ENCODE peak calls at places on chromosomes 1 and 21, in nine cellular contexts. Z is lower lobe of right lung, B is GM23338, I is kidney epithelial cell, H is GM12865, O is mucosa of descending colon, Y is OCI-LY7, G is HCT116, C is A549. D is an unnamed sample.

GRCh38 chr1:63888984-63889383 is 115.2 kb downstream of the ROR1 start:
- DNase-seq in H (no peak), Z (no peak), B (no peak), C (no peak), G (no peak), Y (no peak), O (no peak), I (no peak), D (no peak)

GRCh38 chr1:36204347-36204909 is 19.8 kb upstream of the THRAP3 start:
- DNase-seq in H (no peak), Y (no peak), B (no peak), Z (no peak), O (no peak), G (no peak), I (no peak), C (no peak), D (no peak)

GRCh38 chr1:30901798-30902652 is 6.5 kb downstream of the SDC3 start:
- DNase-seq in Z (no peak), O (peak), I (no peak), G (no peak), C (no peak), Y (no peak), H (no peak), B (peak), D (no peak)

GRCh38 chr1:2136386-2136821 is 58.2 kb downstream of the FAAP20 start:
- DNase-seq in H (no peak), C (no peak), O (no peak), Z (peak), G (no peak), I (no peak), B (no peak), Y (no peak), D (no peak)

GRCh38 chr1:115454835-115455511 is 116.9 kb upstream of the NGF start:
- DNase-seq in O (no peak), Y (no peak), Z (peak), B (no peak), H (no peak), I (no peak), C (no peak), G (no peak), D (no peak)

GRCh38 chr1:9721606-9722377 is 70.3 kb downstream of the PIK3CD start:
- DNase-seq in G (no peak), O (no peak), Z (no peak), H (peak), C (peak), I (no peak), Y (peak), B (peak), D (no peak)

GRCh38 chr1:236058141-236058626 is 6.7 kb downstream of the NID1 start:
- DNase-seq in C (no peak), Y (no peak), Z (no peak), G (no peak), B (no peak), H (peak), O (no peak), I (no peak), D (no peak)

GRCh38 chr1:53893999-53894636 is at the start of gene DIO1:
- DNase-seq in Y (no peak), G (no peak), B (peak), Z (no peak), H (no peak), I (no peak), C (no peak), O (no peak), D (no peak)

GRCh38 chr1:160157174-160157573 is 5.8 kb downstream of the ATP1A4 start:
- DNase-seq in Z (no peak), Y (no peak), B (no peak), C (no peak), G (no peak), O (no peak), I (no peak), H (no peak), D (no peak)

GRCh38 chr1:31434101-31434871 is 21.3 kb downstream of the SERINC2 start:
- DNase-seq in O (no peak), Y (no peak), G (no peak), Z (no peak), C (no peak), H (no peak), B (peak), I (no peak), D (no peak)

GRCh38 chr1:156319664-156320063 is 18.4 kb downstream of the CCT3 start:
- DNase-seq in G (no peak), H (peak), Z (no peak), C (peak), B (peak), Y (peak), I (no peak), O (no peak), D (no peak)

GRCh38 chr1:193260056-193260750 is 73.8 kb upstream of the B3GALT2 start:
- DNase-seq in B (no peak), O (no peak), Y (no peak), H (no peak), G (no peak), I (no peak), Z (no peak), C (no peak), D (no peak)

GRCh38 chr1:2235300-2235998 is 7.3 kb downstream of the SKI start:
- DNase-seq in Z (no peak), O (no peak), I (no peak), C (no peak), Y (no peak), G (no peak), H (no peak), B (no peak), D (no peak)

GRCh38 chr1:40438391-40439015 is 11.8 kb upstream of the ZFP69B start:
- DNase-seq in H (peak), Y (peak), C (peak), O (no peak), B (peak), G (no peak), Z (no peak), I (no peak), D (no peak)

GRCh38 chr1:84361796-84362195 is 36.5 kb upstream of the DNASE2B start:
- DNase-seq in G (no peak), B (no peak), O (no peak), I (no peak), H (no peak), C (no peak), Y (no peak), Z (no peak), D (no peak)

GRCh38 chr1:199273837-199274379 is 635.1 kb downstream of the PTPRC start:
- DNase-seq in Y (no peak), B (no peak), H (peak), O (no peak), I (peak), G (no peak), Z (no peak), C (no peak), D (peak)

GRCh38 chr1:75492011-75492410 is 118.9 kb downstream of the SLC44A5 start:
- DNase-seq in Z (no peak), O (no peak), G (no peak), Y (no peak), H (no peak), B (no peak), I (no peak), C (no peak), D (no peak)

GRCh38 chr1:87170151-87170550 is 158.5 kb upstream of the LMO4 start:
- DNase-seq in G (no peak), I (no peak), B (no peak), Y (no peak), O (no peak), C (no peak), H (no peak), Z (no peak), D (no peak)

GRCh38 chr1:218676991-218677390 is 331.9 kb downstream of the TGFB2 start:
- DNase-seq in H (no peak), O (no peak), Y (no peak), G (no peak), I (no peak), Z (no peak), B (no peak), C (no peak), D (no peak)

GRCh38 chr1:10785855-10786638 is 10.4 kb downstream of the CASZ1 start:
- DNase-seq in Z (no peak), C (no peak), O (no peak), I (no peak), H (no peak), B (no peak), Y (no peak), G (no peak), D (no peak)

GRCh38 chr1:7580923-7581753 is 190.0 kb upstream of the VAMP3 start:
- DNase-seq in I (no peak), Z (peak), C (no peak), B (no peak), O (peak), Y (no peak), G (no peak), H (no peak), D (no peak)

GRCh38 chr21:39788383-39788782 is 43.4 kb downstream of the IGSF5 start:
- DNase-seq in C (peak), H (no peak), Z (peak), B (peak), Y (no peak), I (peak), O (peak), G (peak), D (peak)

GRCh38 chr1:11847667-11848445 is at the start of gene NPPA:
- DNase-seq in G (no peak), O (no peak), H (no peak), Y (peak), Z (no peak), I (no peak), C (no peak), B (no peak), D (no peak)

GRCh38 chr1:12314328-12314903 is 84.6 kb downstream of the VPS13D start:
- DNase-seq in I (no peak), O (no peak), C (peak), Z (no peak), B (no peak), Y (peak), H (no peak), G (no peak), D (peak)

GRCh38 chr1:184877992-184878391 is 96.3 kb downstream of the NIBAN1 start:
- DNase-seq in Y (no peak), B (no peak), C (no peak), O (no peak), H (no peak), Z (no peak), I (no peak), G (no peak), D (no peak)

GRCh38 chr1:191490303-191490702 is 668.0 kb upstream of the RGS18 start:
- DNase-seq in Y (no peak), C (no peak), B (no peak), Z (no peak), I (no peak), O (no peak), G (no peak), H (no peak), D (no peak)

GRCh38 chr1:206449566-206449965 is 20.7 kb upstream of the IKBKE start:
- DNase-seq in G (no peak), B (no peak), Z (no peak), I (no peak), O (no peak), Y (no peak), C (no peak), H (no peak), D (peak)

GRCh38 chr1:87968259-87968955 is 639.7 kb downstream of the LMO4 start:
- DNase-seq in C (no peak), O (no peak), I (peak), Z (no peak), B (peak), Y (no peak), H (no peak), G (no peak), D (no peak)

GRCh38 chr1:22452401-22452963 is 831 bp downstream of the ZBTB40 start:
- DNase-seq in Z (no peak), H (peak), O (no peak), G (no peak), Y (peak), B (no peak), I (no peak), C (no peak), D (no peak)

GRCh38 chr1:21779613-21780521 is 3.1 kb downstream of the USP48 start:
- DNase-seq in Y (peak), I (no peak), Z (no peak), H (peak), G (no peak), O (no peak), C (no peak), B (no peak), D (no peak)

GRCh38 chr1:86517336-86517735 is 29.5 kb upstream of the CLCA4 start:
- DNase-seq in I (peak), C (no peak), B (peak), Z (no peak), Y (no peak), G (peak), H (no peak), O (no peak), D (no peak)

GRCh38 chr1:181630838-181631237 is 147.5 kb downstream of the CACNA1E start:
- DNase-seq in Z (peak), B (no peak), H (no peak), C (no peak), Y (no peak), G (no peak), I (no peak), O (no peak), D (no peak)

GRCh38 chr1:209704584-209704983 is at the start of gene HSD11B1:
- DNase-seq in O (peak), G (no peak), Z (peak), H (no peak), Y (no peak), I (no peak), C (no peak), B (no peak), D (no peak)
- H3K4me3 ChIP-seq in O (no peak), G (no peak), Z (peak), H (no peak), Y (no peak), I (no peak), C (no peak), B (no peak), D (no peak)

GRCh38 chr21:45747802-45748445 is 104.4 kb downstream of the PCBP3 start:
- DNase-seq in Z (no peak), O (no peak), C (peak), H (no peak), G (peak), Y (no peak), B (peak), I (peak), D (no peak)
- TF ChIP-seq CTCF in Z (no peak), O (no peak), C (no peak), H (no peak), G (no peak), Y (no peak), B (no peak), I (no peak), D (no peak)

GRCh38 chr1:15758953-15759661 is 512 bp downstream of the FBLIM1 start:
- DNase-seq in G (no peak), B (peak), H (no peak), C (peak), Y (no peak), I (no peak), Z (no peak), O (no peak), D (no peak)
- H3K4me3 ChIP-seq in G (no peak), B (peak), H (no peak), C (peak), Y (no peak), I (peak), Z (peak), O (peak), D (peak)

GRCh38 chr1:239761509-239761908 is 330.2 kb upstream of the FMN2 start:
- DNase-seq in C (no peak), B (peak), Y (no peak), I (no peak), Z (no peak), H (no peak), G (no peak), O (no peak), D (no peak)

GRCh38 chr1:239763850-239764249 is 327.8 kb upstream of the FMN2 start:
- DNase-seq in Y (no peak), G (no peak), Z (no peak), C (no peak), H (no peak), B (no peak), O (no peak), I (no peak), D (no peak)

DNA sequence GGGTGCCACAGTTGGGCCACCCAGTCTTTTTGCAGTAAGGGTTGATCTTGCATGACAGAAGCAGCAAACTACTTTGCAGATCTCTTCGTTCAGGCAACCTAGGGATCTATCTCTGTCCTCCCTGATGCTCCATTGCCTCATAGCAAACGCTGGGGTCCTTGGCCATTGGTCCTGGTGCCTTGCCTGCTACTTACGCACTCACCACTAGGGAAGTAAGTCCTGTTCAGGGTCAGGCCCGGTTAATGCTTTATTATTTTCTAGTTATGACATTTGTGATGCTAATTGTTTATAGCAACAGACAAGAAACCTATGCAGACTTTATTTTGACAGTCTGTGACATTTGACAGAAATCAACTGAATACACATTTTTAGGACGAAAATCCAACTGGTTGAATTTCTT is 326.5 kb upstream of the FMN2 start:
- DNase-seq in C (no peak), Y (no peak), Z (no peak), O (no peak), B (peak), I (no peak), G (no peak), H (no peak), D (no peak)
- TF ChIP-seq CTCF in C (no peak), Y (no peak), Z (no peak), O (no peak), B (peak), I (no peak), G (no peak), H (no peak), D (no peak)

DNA sequence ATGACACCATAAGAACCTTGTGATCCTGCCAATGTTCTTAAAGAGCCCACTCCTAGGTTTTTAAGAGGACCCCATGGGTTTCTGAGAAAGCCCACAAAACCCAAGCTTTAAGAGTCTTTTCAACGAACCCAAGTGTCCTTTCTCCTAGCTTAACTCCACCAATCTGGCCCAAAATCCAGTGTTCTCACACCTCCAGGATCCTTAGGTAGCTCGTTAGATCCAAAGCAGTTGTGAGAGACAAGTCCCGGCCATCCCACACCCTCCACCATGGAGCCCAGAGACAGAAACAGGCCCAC is 1.7 kb downstream of the DENND4B start:
- DNase-seq in Y (no peak), H (no peak), O (no peak), Z (no peak), C (no peak), G (no peak), I (no peak), B (no peak), D (no peak)
- H3K4me3 ChIP-seq in Y (peak), H (peak), O (no peak), Z (peak), C (peak), G (peak), I (no peak), B (peak), D (no peak)

GRCh38 chr1:227214170-227214569 is 104.1 kb downstream of the CDC42BPA start:
- DNase-seq in O (no peak), I (no peak), G (no peak), H (no peak), Z (no peak), Y (no peak), B (no peak), C (no peak), D (no peak)

GRCh38 chr1:227223407-227223806 is 94.9 kb downstream of the CDC42BPA start:
- DNase-seq in G (no peak), B (no peak), O (no peak), Y (no peak), C (no peak), H (no peak), I (no peak), Z (no peak), D (no peak)

GRCh38 chr1:227218870-227219578 is 99.3 kb downstream of the CDC42BPA start:
- DNase-seq in G (no peak), C (no peak), Y (no peak), O (peak), Z (no peak), B (no peak), H (no peak), I (no peak), D (no peak)

GRCh38 chr1:227215863-227216510 is 102.3 kb downstream of the CDC42BPA start:
- DNase-seq in G (no peak), Z (no peak), H (no peak), Y (no peak), I (no peak), O (no peak), B (no peak), C (no peak), D (no peak)

DNA sequence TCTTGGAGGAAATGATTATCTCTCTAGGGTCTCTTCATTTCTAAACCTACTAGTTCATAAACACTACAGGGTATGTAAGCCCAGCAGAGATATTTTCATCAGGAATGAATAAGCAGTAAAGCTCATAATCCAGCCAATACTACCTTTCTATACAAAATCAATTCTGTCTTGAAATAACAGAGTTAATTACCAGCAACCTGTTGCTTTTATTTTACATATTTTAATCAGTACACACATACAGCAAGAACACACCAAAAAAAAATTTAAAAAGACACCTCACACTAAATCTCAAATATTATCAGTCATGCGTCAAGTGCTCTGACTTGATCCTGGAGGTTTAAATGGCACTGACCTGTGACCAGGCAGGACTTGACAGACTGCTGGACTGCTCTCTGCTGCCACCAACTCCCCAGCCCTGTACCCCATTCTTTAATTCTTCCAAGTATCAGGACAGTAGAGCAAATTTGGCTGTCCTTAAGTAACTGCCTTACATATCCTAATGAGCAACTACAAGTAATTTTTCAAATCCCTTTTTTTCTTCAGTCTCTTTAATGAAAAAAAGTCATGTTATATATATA is 98.5 kb downstream of the CDC42BPA start:
- DNase-seq in O (no peak), C (no peak), Z (no peak), Y (no peak), B (peak), I (no peak), H (no peak), G (no peak), D (no peak)
- TF ChIP-seq CTCF in O (no peak), C (no peak), Z (no peak), Y (no peak), B (peak), I (peak), H (no peak), G (no peak), D (no peak)

DNA sequence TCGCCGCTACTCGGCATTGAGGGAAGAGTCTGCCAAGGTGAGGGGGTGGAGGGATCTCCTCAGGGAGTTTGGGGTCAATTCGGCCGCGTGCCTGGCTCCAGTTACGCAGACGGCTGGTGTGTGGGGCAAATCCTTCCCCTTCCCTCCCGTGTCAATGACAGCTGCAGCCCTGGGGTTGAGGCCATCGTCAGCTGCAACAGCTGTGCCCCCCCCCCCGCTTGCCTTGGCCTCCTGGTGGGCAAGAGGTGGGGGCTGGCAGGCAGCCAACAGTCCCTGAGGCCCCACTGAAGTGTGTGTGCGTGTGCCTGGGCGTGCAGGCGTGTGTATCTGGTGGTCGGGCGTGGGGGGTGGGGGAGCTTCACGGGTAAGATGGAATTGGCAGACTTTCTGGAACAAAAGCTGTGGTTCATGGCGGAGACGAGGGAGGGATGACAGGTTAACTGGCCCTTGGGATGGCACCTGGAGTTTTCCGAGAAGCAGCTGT is 25.6 kb downstream of the PPFIA4 start:
- DNase-seq in C (no peak), I (no peak), H (no peak), Y (no peak), G (no peak), O (no peak), B (no peak), Z (no peak), D (no peak)
- H3K4me3 ChIP-seq in C (no peak), I (no peak), H (no peak), Y (no peak), G (no peak), O (no peak), B (no peak), Z (no peak), D (no peak)

GRCh38 chr1:167219646-167220536 is 795 bp upstream of the POU2F1 start:
- DNase-seq in Z (peak), O (peak), C (peak), Y (peak), I (no peak), G (peak), B (peak), H (peak), D (peak)
- TF ChIP-seq CTCF in Z (no peak), O (no peak), C (no peak), Y (no peak), I (no peak), G (no peak), B (peak), H (no peak), D (no peak)

D was measured in retinal pigment epithelial cell.